ENCODE peak calls at places on chromosome 3, in five cellular contexts. One of them, this sample, is unnamed.
A peak's percentile ranks its signal among the peaks of the same experiment; 100 is the strongest.

GRCh38 chr3:29503969-29504368 is 223.1 kb downstream of the RBMS3 start:
- DNase-seq in K562: no peak
- DNase-seq in H1: no peak
- DNase-seq in HepG2: no peak
- DNase-seq in GM12878: no peak
- DNase-seq in this sample: no peak

GRCh38 chr3:111669926-111670630 is 74.9 kb upstream of the ZBED2 start:
- DNase-seq in K562: no peak
- DNase-seq in H1: no peak
- DNase-seq in HepG2: no peak
- DNase-seq in GM12878: no peak
- DNase-seq in this sample: no peak

GRCh38 chr3:174028673-174029072 is 631.1 kb downstream of the NLGN1 start:
- DNase-seq in K562: no peak
- DNase-seq in H1: no peak
- DNase-seq in HepG2: no peak
- DNase-seq in GM12878: no peak
- DNase-seq in this sample: no peak

GRCh38 chr3:63477494-63478129 is 174.9 kb upstream of the SNTN start:
- DNase-seq in K562: no peak
- DNase-seq in H1: no peak
- DNase-seq in HepG2: peak; percentile 68
- DNase-seq in GM12878: no peak
- DNase-seq in this sample: no peak

GRCh38 chr3:49716691-49717538 is 2.6 kb downstream of the AMIGO3 start:
- DNase-seq in K562: no peak
- DNase-seq in H1: peak; percentile 43
- DNase-seq in HepG2: no peak
- DNase-seq in GM12878: no peak
- DNase-seq in this sample: no peak

GRCh38 chr3:8509961-8510360 is 8.3 kb downstream of the LMCD1 start:
- DNase-seq in K562: no peak
- DNase-seq in H1: no peak
- DNase-seq in HepG2: no peak
- DNase-seq in GM12878: no peak
- DNase-seq in this sample: no peak

GRCh38 chr3:7144696-7145308 is 283.9 kb downstream of the GRM7 start:
- DNase-seq in K562: peak; percentile 8
- DNase-seq in H1: peak; percentile 49
- DNase-seq in HepG2: peak; percentile 1
- DNase-seq in GM12878: no peak
- DNase-seq in this sample: peak; percentile 23

GRCh38 chr3:155018621-155019330 is 61.3 kb upstream of the MME start:
- DNase-seq in K562: peak; percentile 53
- DNase-seq in H1: no peak
- DNase-seq in HepG2: no peak
- DNase-seq in GM12878: no peak
- DNase-seq in this sample: no peak

GRCh38 chr3:71955549-71956373 is 170.8 kb upstream of the PROK2 start:
- DNase-seq in K562: peak; percentile 42
- DNase-seq in H1: peak; percentile 66
- DNase-seq in HepG2: peak; percentile 34
- DNase-seq in GM12878: peak; percentile 61
- DNase-seq in this sample: peak; percentile 64

GRCh38 chr3:177830411-177830849 is 633.1 kb upstream of the TBL1XR1 start:
- DNase-seq in K562: no peak
- DNase-seq in H1: no peak
- DNase-seq in HepG2: no peak
- DNase-seq in GM12878: no peak
- DNase-seq in this sample: no peak

GRCh38 chr3:13163848-13164382 is 90.7 kb upstream of the IQSEC1 start:
- DNase-seq in K562: no peak
- DNase-seq in H1: no peak
- DNase-seq in HepG2: no peak
- DNase-seq in GM12878: no peak
- DNase-seq in this sample: no peak
- TF ChIP-seq USF2 in K562: no peak
- TF ChIP-seq USF2 in H1: no peak
- TF ChIP-seq USF2 in HepG2: no peak
- TF ChIP-seq USF2 in GM12878: no peak
- TF ChIP-seq USF2 in this sample: no peak

GRCh38 chr3:27963519-27963918 is 241.4 kb upstream of the EOMES start:
- DNase-seq in K562: no peak
- DNase-seq in H1: no peak
- DNase-seq in HepG2: no peak
- DNase-seq in GM12878: no peak
- DNase-seq in this sample: no peak

GRCh38 chr3:27960133-27960532 is 238.0 kb upstream of the EOMES start:
- DNase-seq in K562: no peak
- DNase-seq in H1: no peak
- DNase-seq in HepG2: no peak
- DNase-seq in GM12878: no peak
- DNase-seq in this sample: no peak
- TF ChIP-seq SP1 in K562: no peak
- TF ChIP-seq SP1 in H1: no peak
- TF ChIP-seq SP1 in HepG2: no peak
- TF ChIP-seq SP1 in GM12878: no peak
- TF ChIP-seq SP1 in this sample: no peak

GRCh38 chr3:107978116-107979057 is 112.4 kb downstream of the CD47 start:
- DNase-seq in K562: no peak
- DNase-seq in H1: no peak
- DNase-seq in HepG2: no peak
- DNase-seq in GM12878: no peak
- DNase-seq in this sample: no peak

GRCh38 chr3:107983247-107983646 is 107.6 kb downstream of the CD47 start:
- DNase-seq in K562: no peak
- DNase-seq in H1: no peak
- DNase-seq in HepG2: no peak
- DNase-seq in GM12878: no peak
- DNase-seq in this sample: no peak

GRCh38 chr3:107979538-107979937 is 111.3 kb downstream of the CD47 start:
- DNase-seq in K562: no peak
- DNase-seq in H1: no peak
- DNase-seq in HepG2: no peak
- DNase-seq in GM12878: no peak
- DNase-seq in this sample: no peak

GRCh38 chr3:107982165-107982564 is 108.7 kb downstream of the CD47 start:
- DNase-seq in K562: no peak
- DNase-seq in H1: no peak
- DNase-seq in HepG2: no peak
- DNase-seq in GM12878: no peak
- DNase-seq in this sample: no peak

GRCh38 chr3:107981471-107982111 is 109.2 kb downstream of the CD47 start:
- DNase-seq in K562: no peak
- DNase-seq in H1: no peak
- DNase-seq in HepG2: no peak
- DNase-seq in GM12878: no peak
- DNase-seq in this sample: no peak
- TF ChIP-seq USF2 in K562: no peak
- TF ChIP-seq USF2 in H1: no peak
- TF ChIP-seq USF2 in HepG2: no peak
- TF ChIP-seq USF2 in GM12878: no peak
- TF ChIP-seq USF2 in this sample: no peak

DNA sequence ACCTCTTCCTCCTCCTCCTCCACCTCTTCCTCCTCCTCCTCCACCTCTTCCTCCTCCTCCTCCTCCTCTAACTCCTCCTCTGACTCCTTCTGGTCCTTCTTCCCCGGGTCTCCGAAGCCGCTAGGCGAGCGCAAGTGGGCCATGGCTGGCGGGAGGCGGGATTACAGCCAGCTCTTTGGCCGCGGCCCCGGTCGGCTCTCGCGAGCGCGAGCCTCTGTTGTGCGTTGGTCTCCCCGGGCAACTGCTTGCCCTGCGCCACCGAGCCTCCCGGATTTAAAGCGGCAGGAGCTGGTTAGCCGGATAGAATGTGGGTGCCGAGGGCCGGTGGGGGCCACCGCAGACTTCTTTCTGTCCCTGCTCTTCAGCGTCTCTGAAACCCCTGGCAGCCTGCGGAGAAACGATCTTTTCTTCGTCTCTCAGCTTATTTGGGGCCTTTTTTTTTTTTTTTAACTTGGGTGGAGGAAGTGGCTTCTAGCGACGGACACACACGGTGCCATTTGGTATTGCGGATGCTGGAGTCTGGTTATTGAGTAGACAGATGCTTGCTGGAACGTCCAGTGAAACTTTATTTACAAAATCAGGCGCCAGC is at the start of gene ERICH6:
- DNase-seq in K562: peak; percentile 84
- DNase-seq in H1: peak; percentile 92
- DNase-seq in HepG2: peak; percentile 81
- DNase-seq in GM12878: peak; percentile 55
- DNase-seq in this sample: peak; percentile 94
- TF ChIP-seq SP1 in K562: no peak
- TF ChIP-seq SP1 in H1: peak; percentile 18
- TF ChIP-seq SP1 in HepG2: no peak
- TF ChIP-seq SP1 in GM12878: no peak
- TF ChIP-seq SP1 in this sample: peak; percentile 23

DNA sequence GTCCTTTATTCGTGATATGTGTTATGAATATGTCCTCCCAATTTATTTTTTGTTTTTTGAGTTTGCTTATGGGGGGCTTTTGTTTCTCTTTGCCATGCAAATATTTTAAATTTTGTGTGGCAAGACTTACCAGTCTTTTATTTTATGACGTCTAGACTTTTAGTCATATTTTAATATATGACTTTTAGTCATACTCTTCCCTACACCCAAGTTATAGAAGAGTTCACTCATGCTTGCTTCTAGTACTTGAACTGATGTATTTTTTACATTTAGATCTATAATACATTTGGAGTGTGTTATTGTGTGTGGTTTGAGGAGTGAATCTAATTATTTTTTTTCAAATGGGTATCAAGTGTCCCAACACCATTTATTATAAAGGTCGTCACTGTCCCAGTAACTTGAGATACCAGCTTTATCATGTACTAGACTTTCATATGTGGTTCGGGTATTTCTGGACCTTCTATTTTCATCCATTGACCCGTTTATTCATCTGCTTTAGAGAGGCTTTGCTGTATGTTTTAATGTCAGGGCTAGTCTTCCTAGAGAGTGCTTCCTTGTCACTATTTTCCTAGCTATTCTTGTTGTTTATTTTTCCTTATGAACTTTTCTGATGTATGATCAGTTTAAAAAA is 775 bp downstream of the PARP15 start:
- DNase-seq in K562: no peak
- DNase-seq in H1: no peak
- DNase-seq in HepG2: no peak
- DNase-seq in GM12878: no peak
- DNase-seq in this sample: no peak
- TF ChIP-seq USF2 in K562: no peak
- TF ChIP-seq USF2 in H1: no peak
- TF ChIP-seq USF2 in HepG2: no peak
- TF ChIP-seq USF2 in GM12878: no peak
- TF ChIP-seq USF2 in this sample: no peak

DNA sequence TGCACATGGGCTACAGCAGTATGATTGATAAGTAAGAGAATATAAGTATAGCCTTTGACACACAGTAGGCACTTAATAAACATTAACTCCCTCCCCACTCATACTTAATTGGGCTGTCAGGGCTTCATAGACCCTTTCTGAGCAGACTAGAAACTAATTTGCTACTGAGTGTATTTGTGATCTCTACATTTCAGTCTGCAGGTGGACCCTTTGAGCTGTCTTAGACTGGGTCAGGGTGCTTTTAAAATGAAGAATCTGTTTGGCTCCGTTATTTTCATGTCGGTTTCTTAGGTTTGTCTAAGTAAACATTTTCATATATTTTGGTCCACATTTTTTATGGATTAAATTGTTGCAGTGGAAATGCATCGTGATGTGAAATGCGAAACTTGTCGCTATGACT is 50.3 kb upstream of the SELENOK start:
- DNase-seq in K562: no peak
- DNase-seq in H1: no peak
- DNase-seq in HepG2: no peak
- DNase-seq in GM12878: no peak
- DNase-seq in this sample: no peak
- TF ChIP-seq SP1 in K562: no peak
- TF ChIP-seq SP1 in H1: no peak
- TF ChIP-seq SP1 in HepG2: no peak
- TF ChIP-seq SP1 in GM12878: no peak
- TF ChIP-seq SP1 in this sample: no peak